ENCODE peak calls at places on chromosome 11, in nine cellular contexts. D, K, A, L, H, C, I, X and V are unnamed samples.
A peak's percentile ranks its signal among the peaks of the same experiment; 100 is the strongest.

GRCh38 chr11:118176400-118177134 is at the start of gene SCN2B:
- DNase-seq in L (peak; percentile 60), K (no peak), H (peak; percentile 56), I (no peak), A (no peak), D (no peak), C (no peak), X (no peak), V (no peak)

GRCh38 chr11:133950874-133951483 is 5.8 kb downstream of the IGSF9B start:
- DNase-seq in C (no peak), X (no peak), L (no peak), D (no peak), A (no peak), I (no peak), H (no peak), K (no peak), V (no peak)

GRCh38 chr11:126992065-126992803 is 8.3 kb downstream of the KIRREL3 start:
- DNase-seq in A (no peak), C (no peak), D (no peak), H (no peak), K (no peak), X (peak; percentile 86), I (peak; percentile 51), L (no peak), V (no peak)

GRCh38 chr11:325796-326591 is 5.3 kb upstream of the IFITM3 start:
- DNase-seq in A (no peak), X (no peak), I (no peak), H (no peak), K (no peak), C (no peak), D (peak; percentile 60), L (no peak), V (peak; percentile 14)

GRCh38 chr11:77557553-77557952 is 32.2 kb upstream of the AQP11 start:
- DNase-seq in A (no peak), L (no peak), K (no peak), C (no peak), X (no peak), I (peak; percentile 23), H (no peak), D (no peak), V (no peak)

GRCh38 chr11:131464481-131464880 is 94.1 kb downstream of the NTM start:
- DNase-seq in L (no peak), X (no peak), H (no peak), A (no peak), D (no peak), I (no peak), C (no peak), K (no peak), V (no peak)

GRCh38 chr11:107215006-107215405 is 196.7 kb upstream of the GUCY1A2 start:
- DNase-seq in C (no peak), L (no peak), A (no peak), I (no peak), X (no peak), D (no peak), H (no peak), K (no peak), V (no peak)

GRCh38 chr11:120125005-120125404 is 12.9 kb downstream of the TRIM29 start:
- DNase-seq in K (peak; percentile 37), D (no peak), H (no peak), A (no peak), X (peak; percentile 11), L (no peak), I (peak; percentile 86), C (peak; percentile 25), V (no peak)

GRCh38 chr11:1022908-1023810 is 13.4 kb downstream of the MUC6 start:
- DNase-seq in K (no peak), A (no peak), D (no peak), X (no peak), C (no peak), L (no peak), I (no peak), H (no peak), V (no peak)

GRCh38 chr11:3161309-3161708 is 3.8 kb downstream of the OSBPL5 start:
- DNase-seq in C (peak; percentile 43), L (no peak), K (peak; percentile 7), X (no peak), D (peak; percentile 54), A (no peak), H (no peak), I (no peak), V (no peak)

GRCh38 chr11:37657645-37658044 is 1059.6 kb upstream of the RAG2 start:
- DNase-seq in C (no peak), K (no peak), H (no peak), A (no peak), X (no peak), L (no peak), D (no peak), I (no peak), V (no peak)

GRCh38 chr11:19725379-19726079 is 12.9 kb downstream of the NAV2 start:
- DNase-seq in A (peak; percentile 41), D (peak; percentile 87), L (no peak), X (no peak), I (peak; percentile 82), C (peak; percentile 80), K (no peak), H (no peak), V (no peak)

GRCh38 chr11:19729141-19729540 is 16.5 kb downstream of the NAV2 start:
- DNase-seq in L (no peak), I (no peak), K (no peak), D (no peak), C (no peak), H (no peak), X (no peak), A (no peak), V (no peak)

GRCh38 chr11:19724765-19725164 is 12.1 kb downstream of the NAV2 start:
- DNase-seq in D (no peak), I (no peak), C (no peak), X (no peak), H (no peak), L (no peak), K (no peak), A (no peak), V (no peak)

GRCh38 chr11:19728436-19728835 is 15.8 kb downstream of the NAV2 start:
- DNase-seq in X (peak; percentile 28), H (no peak), L (no peak), A (no peak), K (no peak), C (peak; percentile 58), D (no peak), I (no peak), V (peak; percentile 18)

GRCh38 chr11:19727246-19727645 is 14.6 kb downstream of the NAV2 start:
- DNase-seq in H (no peak), D (no peak), C (no peak), I (no peak), X (no peak), L (no peak), K (no peak), A (no peak), V (no peak)
- H3K4me3 ChIP-seq in H (no peak overlapping the region), D (no peak overlapping the region), C (no peak overlapping the region), I (no peak overlapping the region), X (no peak overlapping the region), L (no peak overlapping the region), K (no peak overlapping the region), A (no peak overlapping the region), V (no peak overlapping the region)

DNA sequence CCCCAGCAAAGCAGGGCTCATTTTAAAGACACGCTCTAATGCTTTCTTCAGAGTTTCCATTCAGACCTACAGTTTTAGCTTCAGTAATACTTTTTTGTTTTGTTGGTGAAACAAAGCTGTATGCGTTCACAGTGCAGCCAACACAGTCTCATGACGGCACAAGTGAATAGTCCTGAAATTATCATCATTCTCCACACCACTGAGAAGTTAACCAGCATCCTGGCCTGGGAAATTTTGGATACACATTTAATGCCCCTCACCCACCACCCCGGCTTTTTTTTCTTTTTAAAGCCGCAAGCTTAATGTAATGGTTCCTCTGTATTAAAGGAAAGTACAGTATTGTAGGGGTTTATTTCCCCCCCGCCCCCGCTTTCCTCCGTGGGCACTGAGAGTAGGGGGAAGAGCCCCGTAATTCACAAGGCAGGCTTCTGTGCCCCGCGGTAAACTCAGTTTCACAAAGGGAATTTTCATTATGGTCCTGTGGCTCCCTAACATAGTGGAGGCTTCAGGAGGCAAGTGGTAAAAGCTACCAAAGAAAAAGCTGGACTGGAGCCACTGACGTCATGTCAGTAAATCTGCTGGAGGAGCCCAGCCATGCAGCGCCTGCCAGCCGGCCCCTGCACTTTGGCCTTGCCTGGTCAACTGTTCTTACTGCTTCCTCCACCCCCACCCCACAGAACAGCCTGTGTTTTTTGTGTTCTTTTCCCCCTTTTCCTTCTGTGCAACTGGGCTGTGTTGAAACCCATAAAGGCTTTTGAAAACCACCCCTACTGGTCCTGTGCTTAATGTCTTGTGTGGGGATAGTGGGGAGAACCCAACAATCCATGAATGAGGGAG is 18.2 kb downstream of the TEAD1 start:
- DNase-seq in H (no peak), K (peak; percentile 92), A (peak; percentile 93), D (peak; percentile 82), X (peak; percentile 96), C (peak; percentile 77), L (no peak), I (no peak), V (peak; percentile 94)
- H3K4me3 ChIP-seq in H (no peak overlapping the region), K (no peak overlapping the region), A (no peak overlapping the region), D (no peak overlapping the region), X (peak overlapping the region; percentile 32), C (no peak overlapping the region), L (no peak overlapping the region), I (peak overlapping the region; percentile 41), V (no peak overlapping the region)

DNA sequence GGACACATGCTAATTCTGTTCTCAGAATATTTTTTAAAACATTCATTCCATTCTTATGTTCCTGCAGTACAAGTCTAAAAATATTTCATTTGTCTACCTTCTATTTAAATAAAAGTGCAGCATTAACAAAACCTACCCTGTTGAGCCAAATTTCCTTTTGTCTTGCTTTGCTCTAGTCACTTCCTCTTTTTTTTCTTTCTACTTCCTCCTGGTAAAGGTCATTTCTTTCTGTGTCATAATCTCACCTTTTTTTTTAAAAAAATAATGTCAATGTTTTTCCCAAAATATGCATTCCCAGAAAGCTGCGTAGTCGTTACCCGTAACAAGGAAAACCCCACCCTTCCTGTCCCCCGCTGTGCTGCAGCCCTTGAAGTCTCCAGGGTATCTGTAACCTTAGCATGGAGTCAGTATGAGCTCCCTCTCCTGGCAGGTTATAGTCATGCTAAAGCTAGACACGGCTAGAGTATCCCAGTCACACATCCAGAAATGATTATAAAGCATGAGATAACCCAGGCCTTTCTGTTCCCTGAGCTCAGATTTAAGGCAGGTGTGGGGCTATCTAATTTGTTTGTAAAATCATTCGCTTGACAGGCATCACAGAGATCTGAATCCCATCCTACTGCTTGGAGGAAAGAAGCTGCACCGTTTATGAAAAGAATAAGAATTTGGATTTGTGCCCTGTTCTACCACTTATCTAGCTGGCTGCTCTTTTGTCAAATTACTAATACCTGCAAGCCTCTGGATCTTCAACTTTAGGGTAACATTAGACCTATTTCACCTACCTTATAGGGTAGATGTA is 51.1 kb upstream of the EED start:
- DNase-seq in A (peak; percentile 56), D (peak; percentile 70), L (peak; percentile 99), C (peak; percentile 63), K (peak; percentile 64), H (peak; percentile 87), X (peak; percentile 88), I (peak; percentile 63), V (peak; percentile 75)
- H3K4me3 ChIP-seq in A (peak overlapping the region; percentile 3), D (peak overlapping the region; percentile 12), L (peak overlapping the region; percentile 56), C (peak overlapping the region; percentile 37), K (no peak overlapping the region), H (peak overlapping the region; percentile 62), X (peak overlapping the region; percentile 2), I (peak overlapping the region; percentile 20), V (no peak overlapping the region)

DNA sequence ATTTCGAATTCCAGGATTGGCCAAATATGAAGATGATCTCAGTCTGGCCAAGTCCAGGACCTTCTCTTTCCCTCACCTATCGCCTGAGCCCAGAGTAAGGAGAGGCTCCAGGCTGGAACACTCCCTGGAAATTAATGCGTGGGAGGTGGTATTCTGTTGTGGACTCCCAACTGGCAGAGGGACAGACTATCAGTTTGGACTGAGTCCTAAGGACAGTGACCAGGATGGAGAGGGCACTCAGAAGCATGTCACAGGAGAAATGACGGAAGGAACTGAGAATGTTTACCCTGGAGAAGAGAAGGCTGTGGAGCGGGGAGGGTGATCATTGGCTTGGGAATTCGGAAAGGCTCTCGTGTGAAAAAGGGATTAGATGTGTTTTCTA is 84.4 kb downstream of the RPL27A start:
- DNase-seq in C (no peak), X (no peak), D (no peak), H (no peak), K (no peak), I (no peak), A (no peak), L (no peak), V (peak; percentile 88)
- H3K4me3 ChIP-seq in C (no peak overlapping the region), X (no peak overlapping the region), D (no peak overlapping the region), H (no peak overlapping the region), K (no peak overlapping the region), I (no peak overlapping the region), A (no peak overlapping the region), L (no peak overlapping the region), V (no peak overlapping the region)